ENCODE peak calls at places on chromosomes 16 and 17, in four cellular contexts. I is pancreas, G is HEK293T, R is NCI-H2081 treated with DMSO at 0.1 percent for 48 hours. T is an unnamed sample.

GRCh38 chr17:37062036-37062435 is 113.3 kb downstream of the AATF start:
- DNase-seq in I (no peak), G (no peak), R (no peak), T (no peak)

GRCh38 chr16:77132051-77132618 is 58.9 kb upstream of the MON1B start:
- DNase-seq in I (no peak), G (no peak), R (no peak), T (no peak)

GRCh38 chr17:72294487-72294893 is 173.7 kb downstream of the SOX9 start:
- DNase-seq in I (no peak), G (no peak), R (no peak), T (no peak)

GRCh38 chr17:74244128-74244527 is 29.9 kb upstream of the DNAI2 start:
- DNase-seq in I (peak; percentile 28), G (no peak), R (no peak), T (no peak)

GRCh38 chr17:9594065-9594464 is 17.6 kb downstream of the CFAP52 start:
- DNase-seq in I (no peak), G (no peak), R (no peak), T (no peak)

GRCh38 chr17:7328840-7329359 is at the start of gene NEURL4:
- DNase-seq in I (no peak), G (no peak), R (no peak), T (no peak)

GRCh38 chr17:75468779-75469373 is 12.4 kb downstream of the TMEM94 start:
- DNase-seq in I (no peak), G (no peak), R (no peak), T (no peak)

GRCh38 chr17:43341705-43342600 is 56.8 kb upstream of the ARL4D start:
- DNase-seq in I (no peak), G (no peak), R (no peak), T (peak; percentile 65)

GRCh38 chr16:10992797-10993196 is 48.4 kb downstream of the CLEC16A start:
- DNase-seq in I (no peak), G (no peak), R (no peak), T (peak; percentile 87)

GRCh38 chr17:64289652-64290051 is 26.6 kb upstream of the TEX2 start:
- DNase-seq in I (no peak), G (no peak), R (no peak), T (no peak)

GRCh38 chr16:69145658-69146057 is 13.2 kb downstream of the UTP4 start:
- DNase-seq in I (no peak), G (no peak), R (no peak), T (no peak)

GRCh38 chr17:77472837-77473214 is 332.1 kb downstream of the SEC14L1 start:
- DNase-seq in I (no peak), G (no peak), R (no peak), T (no peak)

GRCh38 chr17:39151680-39152058 is 232 bp upstream of the PLXDC1 start:
- DNase-seq in I (peak; percentile 72), G (no peak), R (no peak), T (no peak)

GRCh38 chr16:69243479-69243878 is 56.5 kb downstream of the SNTB2 start:
- DNase-seq in I (no peak), G (no peak), R (no peak), T (no peak)

GRCh38 chr17:15123593-15124590 is 141.2 kb downstream of the PMP22 start:
- DNase-seq in I (no peak), G (no peak), R (no peak), T (no peak)

GRCh38 chr17:4499431-4500187 is 928 bp downstream of the SPNS2 start:
- DNase-seq in I (peak; percentile 78), G (peak; percentile 17), R (no peak), T (no peak)

GRCh38 chr17:29107933-29108805 is 65.2 kb downstream of the PIPOX start:
- DNase-seq in I (peak; percentile 95), G (no peak), R (no peak), T (no peak)

GRCh38 chr16:86517652-86518258 is 7.4 kb downstream of the FOXF1 start:
- DNase-seq in I (no peak), G (peak; percentile 70), R (no peak), T (peak; percentile 27)

GRCh38 chr16:706189-707061 is 824 bp upstream of the FBXL16 start:
- DNase-seq in I (no peak), G (no peak), R (no peak), T (no peak)

GRCh38 chr16:27353853-27354252 is 40.1 kb downstream of the IL4R start:
- DNase-seq in I (no peak), G (no peak), R (no peak), T (no peak)

GRCh38 chr17:43467981-43468541 is 15.7 kb upstream of the DHX8 start:
- DNase-seq in I (no peak), G (no peak), R (no peak), T (peak; percentile 86)

GRCh38 chr17:55089955-55090573 is 121.5 kb downstream of the STXBP4 start:
- DNase-seq in I (no peak), G (no peak), R (no peak), T (no peak)

GRCh38 chr16:9965079-9965478 is 217.1 kb downstream of the GRIN2A start:
- DNase-seq in I (no peak), G (no peak), R (no peak), T (no peak)

GRCh38 chr17:33948299-33948698 is 306.8 kb upstream of the CCL2 start:
- DNase-seq in I (no peak), G (no peak), R (no peak), T (no peak)

GRCh38 chr17:68972119-68972704 is 17.0 kb upstream of the ABCA8 start:
- DNase-seq in I (no peak), G (peak; percentile 31), R (no peak), T (no peak)

GRCh38 chr16:50839920-50840729 is 98.2 kb downstream of the CYLD start:
- DNase-seq in I (no peak), G (no peak), R (no peak), T (no peak)

GRCh38 chr17:5138616-5139453 is 23.0 kb downstream of the USP6 start:
- DNase-seq in I (no peak), G (no peak), R (no peak), T (no peak)

GRCh38 chr17:6554871-6555330 is 1.5 kb downstream of the PITPNM3 start:
- DNase-seq in I (peak; percentile 30), G (no peak), R (no peak), T (no peak)

GRCh38 chr17:55577011-55577586 is 65.8 kb upstream of the SMIM36 start:
- DNase-seq in I (no peak), G (no peak), R (no peak), T (peak; percentile 84)

GRCh38 chr17:3534881-3535252 is 22.7 kb downstream of the TRPV3 start:
- DNase-seq in I (no peak), G (no peak), R (no peak), T (no peak)

GRCh38 chr17:37494401-37494831 is 4.7 kb downstream of the DUSP14 start:
- DNase-seq in I (no peak), G (no peak), R (no peak), T (no peak)

GRCh38 chr17:3592216-3592860 is 16.9 kb downstream of the TRPV1 start:
- DNase-seq in I (no peak), G (no peak), R (no peak), T (no peak)

GRCh38 chr16:22728167-22728836 is 85.7 kb upstream of the HS3ST2 start:
- DNase-seq in I (no peak), G (no peak), R (no peak), T (no peak)